ENCODE peak calls at places on chromosomes 6 and 20, in six cellular contexts. Z is COR-L47, A is heart left ventricle, V is hepatocyte, G is mucosa of descending colon, U is osteocyte. J is an unnamed sample.

GRCh38 chr6:150189176-150189575 is 46.3 kb downstream of the PPP1R14C start:
- DNase-seq in Z (no peak), A (no peak), G (no peak), U (no peak), V (no peak), J (no peak)

GRCh38 chr20:52965380-52965779 is 6.8 kb upstream of the TSHZ2 start:
- DNase-seq in G (no peak), Z (no peak), U (no peak), A (no peak), V (no peak), J (no peak)

GRCh38 chr20:34095825-34096224 is 16.2 kb downstream of the EIF2S2 start:
- DNase-seq in V (no peak), Z (no peak), G (no peak), U (no peak), A (no peak), J (no peak)

GRCh38 chr6:55866110-55866509 is 9.3 kb downstream of the BMP5 start:
- DNase-seq in G (no peak), Z (no peak), U (no peak), V (peak), A (no peak), J (no peak)

GRCh38 chr20:63709149-63709527 is 1.3 kb downstream of the ZGPAT start:
- DNase-seq in V (peak), U (no peak), A (no peak), G (peak), Z (no peak), J (no peak)

GRCh38 chr6:68368845-68369244 is 266.2 kb upstream of the ADGRB3 start:
- DNase-seq in V (no peak), U (no peak), G (no peak), A (no peak), Z (no peak), J (no peak)

GRCh38 chr6:143842468-143842901 is 653 bp upstream of the LTV1 start:
- DNase-seq in A (no peak), V (no peak), Z (no peak), G (no peak), U (no peak), J (no peak)

GRCh38 chr6:87731818-87732661 is 30.0 kb upstream of the AKIRIN2 start:
- DNase-seq in U (peak), A (peak), G (peak), V (peak), Z (peak), J (peak)

GRCh38 chr20:59586613-59587012 is 17.7 kb upstream of the PHACTR3 start:
- DNase-seq in A (no peak), Z (no peak), U (no peak), V (no peak), G (no peak), J (no peak)

GRCh38 chr20:46070215-46070910 is 19.4 kb downstream of the NCOA5 start:
- DNase-seq in U (no peak), Z (no peak), G (no peak), A (no peak), V (no peak), J (no peak)